ENCODE peak calls at places on chromosomes 7 and 10, in four cellular contexts. J is Peyer's patch, E is body of pancreas, T is heart left ventricle. B is an unnamed sample.

GRCh38 chr10:113020425-113020753 is 70.3 kb downstream of the TCF7L2 start:
- DNase-seq in T (no peak), E (no peak), J (no peak), B (peak)

GRCh38 chr7:98935811-98936210 is 57.5 kb downstream of the TRRAP start:
- DNase-seq in J (no peak), E (no peak), T (no peak), B (no peak)

GRCh38 chr10:7622969-7623368 is 43.8 kb downstream of the ITIH5 start:
- DNase-seq in E (no peak), J (no peak), T (no peak), B (no peak)

GRCh38 chr7:135405969-135406368 is 103.9 kb downstream of the CNOT4 start:
- DNase-seq in E (no peak), T (no peak), J (no peak), B (no peak)

GRCh38 chr10:77715081-77715480 is 77.5 kb upstream of the KCNMA1 start:
- DNase-seq in E (peak), J (no peak), T (no peak), B (no peak)

GRCh38 chr7:53743697-53744096 is 708.3 kb downstream of the POM121L12 start:
- DNase-seq in J (no peak), T (no peak), E (no peak), B (no peak)

GRCh38 chr7:27107901-27108381 is 5.5 kb upstream of the HOXA2 start:
- DNase-seq in T (no peak), E (no peak), J (no peak), B (no peak)

GRCh38 chr10:93160829-93161228 is 87.1 kb downstream of the CYP26A1 start:
- DNase-seq in J (no peak), E (peak), T (peak), B (peak)

GRCh38 chr10:128173383-128173782 is 47.2 kb upstream of the MKI67 start:
- DNase-seq in J (no peak), E (no peak), T (no peak), B (no peak)

GRCh38 chr10:7788640-7789335 is 811 bp downstream of the ATP5F1C start:
- DNase-seq in E (peak), J (no peak), T (no peak), B (peak)

GRCh38 chr10:46233101-46233500 is 53.7 kb upstream of the ANTXRL start:
- DNase-seq in E (no peak), J (peak), T (no peak), B (peak)

GRCh38 chr10:11908536-11908935 is 85.4 kb downstream of the PROSER2 start:
- DNase-seq in J (no peak), T (no peak), E (no peak), B (no peak)

GRCh38 chr7:12623885-12624498 is 53.5 kb downstream of the SCIN start:
- DNase-seq in E (no peak), J (no peak), T (no peak), B (no peak)

GRCh38 chr7:121795736-121796135 is 77.2 kb upstream of the PTPRZ1 start:
- DNase-seq in E (no peak), T (no peak), J (no peak), B (no peak)

DNA sequence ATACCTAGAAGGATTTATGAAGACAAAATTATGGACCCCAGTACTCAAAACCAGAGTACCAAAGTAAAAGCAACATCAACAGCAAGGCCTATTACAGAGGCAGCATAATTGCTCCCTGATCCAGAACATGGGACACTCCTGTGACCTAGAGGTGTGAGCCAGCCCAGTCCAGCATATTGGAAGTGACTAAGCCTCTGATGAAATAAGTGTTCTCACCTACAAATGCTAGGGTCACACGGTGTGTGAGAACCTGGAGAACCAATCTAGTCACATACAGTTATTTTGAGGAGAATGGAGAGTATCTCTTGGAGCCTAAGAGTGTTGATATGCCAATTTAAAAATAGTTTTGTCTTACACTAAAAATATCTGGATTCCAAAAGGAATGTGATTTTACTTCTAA is 57.0 kb upstream of the CD36 start:
- DNase-seq in J (no peak), T (peak), E (no peak), B (no peak)
- TF ChIP-seq POLR2A in J (no peak), T (no peak), E (no peak), B (no peak)

DNA sequence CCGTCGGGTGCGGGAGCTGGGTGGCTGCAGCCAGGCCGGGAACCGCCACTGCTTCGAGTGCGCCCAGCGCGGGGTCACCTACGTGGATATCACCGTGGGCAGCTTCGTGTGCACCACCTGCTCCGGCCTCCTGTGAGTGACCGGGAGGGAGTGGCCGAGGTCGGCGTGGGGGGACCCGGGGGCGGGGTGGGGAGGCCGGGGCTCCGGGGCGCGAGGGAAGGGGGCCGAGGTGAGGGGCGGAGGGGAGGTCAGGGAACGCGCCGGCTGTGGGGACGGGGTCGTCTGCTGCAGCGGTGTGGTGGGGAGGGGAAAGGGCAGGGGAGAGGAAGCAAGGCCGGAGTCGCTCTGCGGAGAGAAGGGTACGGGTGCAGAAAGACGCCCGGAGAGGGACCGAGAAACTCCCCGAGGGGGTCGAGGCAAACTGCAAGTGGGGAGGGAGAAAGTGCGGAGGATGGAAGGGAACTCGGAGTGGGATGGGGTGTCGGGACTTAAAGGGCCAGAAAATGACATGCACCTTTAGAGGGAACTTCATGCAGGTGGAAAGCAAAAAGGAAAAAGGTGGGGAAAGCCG is 518 bp downstream of the AGFG2 start:
- DNase-seq in E (no peak), J (no peak), T (no peak), B (no peak)
- TF ChIP-seq POLR2A in E (no peak), J (no peak), T (no peak), B (no peak)

GRCh38 chr10:70599319-70599718 is 3.2 kb downstream of the PRF1 start:
- DNase-seq in E (no peak), J (no peak), T (no peak), B (no peak)

GRCh38 chr10:70598857-70599295 is 3.7 kb downstream of the PRF1 start:
- DNase-seq in J (no peak), E (no peak), T (no peak), B (peak)

GRCh38 chr10:70596860-70597809 is 5.4 kb downstream of the PRF1 start:
- DNase-seq in E (no peak), J (no peak), T (no peak), B (peak)

GRCh38 chr10:70599791-70600190 is 2.8 kb downstream of the PRF1 start:
- DNase-seq in E (no peak), J (no peak), T (no peak), B (peak)

GRCh38 chr10:70597856-70598815 is 4.4 kb downstream of the PRF1 start:
- DNase-seq in J (no peak), E (no peak), T (no peak), B (peak)
- TF ChIP-seq POLR2A in J (no peak), E (no peak), T (no peak), B (no peak)

GRCh38 chr7:158579662-158580646 is 7.7 kb downstream of the PTPRN2 start:
- DNase-seq in T (no peak), E (no peak), J (no peak), B (no peak)
- TF ChIP-seq POLR2A in T (no peak), E (no peak), J (no peak), B (no peak)

GRCh38 chr10:14601872-14602725 is 172.6 kb downstream of the FAM107B start:
- DNase-seq in T (no peak), J (peak), E (peak), B (no peak)
- TF ChIP-seq POLR2A in T (no peak), J (no peak), E (peak), B (no peak)

GRCh38 chr10:116722736-116723427 is 19.5 kb downstream of the HSPA12A start:
- DNase-seq in E (no peak), J (no peak), T (no peak), B (no peak)

GRCh38 chr10:116720241-116721047 is 21.9 kb downstream of the HSPA12A start:
- DNase-seq in T (no peak), J (no peak), E (peak), B (no peak)

GRCh38 chr10:116721048-116721897 is 21.1 kb downstream of the HSPA12A start:
- DNase-seq in J (no peak), E (no peak), T (no peak), B (no peak)

GRCh38 chr10:116723428-116724281 is 18.7 kb downstream of the HSPA12A start:
- DNase-seq in T (no peak), E (no peak), J (no peak), B (no peak)

GRCh38 chr10:116721991-116722392 is 20.4 kb downstream of the HSPA12A start:
- DNase-seq in J (no peak), E (no peak), T (no peak), B (no peak)
- TF ChIP-seq POLR2A in J (no peak), E (no peak), T (no peak), B (no peak)

DNA sequence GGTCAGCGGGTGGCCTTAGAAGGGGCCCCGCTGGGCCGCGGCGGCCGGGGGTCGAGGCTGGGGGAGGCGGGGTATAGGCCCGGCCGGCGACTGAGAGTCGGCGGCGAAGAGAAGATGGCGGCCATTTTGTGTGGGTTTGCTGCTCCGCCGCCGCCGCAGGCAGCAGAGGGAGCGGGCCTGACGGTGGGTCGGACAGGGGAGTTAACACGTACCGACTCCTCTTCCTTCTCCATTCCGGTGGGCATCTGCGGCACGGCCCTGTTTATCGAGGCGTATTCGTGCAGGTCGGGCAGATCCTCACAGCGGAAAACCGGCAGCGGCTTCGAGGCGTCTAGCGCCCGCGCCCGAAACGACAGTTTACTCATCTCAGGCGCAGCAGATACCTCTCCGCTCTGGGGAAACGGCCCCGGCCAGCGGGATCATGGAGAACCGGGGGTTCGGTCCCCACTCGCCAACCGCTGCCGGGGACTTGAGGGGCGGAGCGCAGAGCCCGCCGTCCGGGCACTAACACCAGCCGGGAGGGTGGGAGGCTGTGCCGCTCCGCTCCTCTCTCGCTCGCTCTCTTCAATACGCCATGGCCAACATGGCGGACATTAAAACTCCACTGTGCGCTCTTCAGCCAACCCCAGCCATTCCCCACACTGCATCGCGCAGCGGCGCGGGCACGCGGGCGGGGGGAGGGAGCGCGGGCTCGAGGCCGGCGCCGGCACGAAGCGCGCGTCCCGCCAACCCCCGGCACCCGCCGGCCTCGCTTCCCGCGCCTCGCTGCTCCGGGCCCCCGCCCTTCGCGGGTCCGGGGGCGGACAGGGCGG is at the start of gene EPC1:
- DNase-seq in J (peak), T (peak), E (peak), B (peak)
- TF ChIP-seq POLR2A in J (peak), T (no peak), E (peak), B (peak)

DNA sequence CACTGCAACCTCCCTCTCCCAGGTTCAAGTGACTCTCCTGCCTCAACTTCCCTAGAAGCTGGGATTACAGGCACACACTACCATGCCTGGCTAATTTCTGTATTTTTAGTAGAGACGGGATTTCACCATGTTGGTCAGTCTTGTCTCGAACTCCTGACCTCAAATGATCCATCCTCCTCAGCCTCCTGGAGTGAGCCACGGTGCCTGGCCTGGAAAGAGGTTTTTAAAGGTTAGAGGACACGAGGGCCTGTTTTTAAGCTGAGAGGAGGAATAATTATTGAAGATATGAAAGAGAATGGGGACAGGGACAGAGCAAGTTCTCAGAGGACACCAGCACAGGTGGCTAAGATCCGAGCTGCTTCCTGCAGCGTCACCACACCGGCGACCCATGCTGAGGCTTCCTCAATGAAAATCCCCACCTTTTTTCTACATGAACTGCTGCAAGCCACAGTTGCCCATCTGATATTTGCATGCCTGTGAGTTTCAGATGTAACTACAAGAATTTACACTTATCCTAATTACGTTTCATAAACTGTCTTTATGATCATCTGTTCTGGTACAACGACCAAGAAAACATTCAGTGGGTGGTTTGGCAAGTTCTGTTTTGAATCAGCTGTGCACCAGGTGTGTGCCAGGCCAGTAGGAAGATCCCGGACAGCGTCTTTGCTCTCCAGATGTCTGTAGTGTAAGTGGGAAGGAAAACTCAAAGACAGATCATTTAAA is 76.0 kb downstream of the HIP1 start:
- DNase-seq in E (no peak), T (no peak), J (peak), B (no peak)
- TF ChIP-seq POLR2A in E (no peak), T (no peak), J (no peak), B (no peak)

DNA sequence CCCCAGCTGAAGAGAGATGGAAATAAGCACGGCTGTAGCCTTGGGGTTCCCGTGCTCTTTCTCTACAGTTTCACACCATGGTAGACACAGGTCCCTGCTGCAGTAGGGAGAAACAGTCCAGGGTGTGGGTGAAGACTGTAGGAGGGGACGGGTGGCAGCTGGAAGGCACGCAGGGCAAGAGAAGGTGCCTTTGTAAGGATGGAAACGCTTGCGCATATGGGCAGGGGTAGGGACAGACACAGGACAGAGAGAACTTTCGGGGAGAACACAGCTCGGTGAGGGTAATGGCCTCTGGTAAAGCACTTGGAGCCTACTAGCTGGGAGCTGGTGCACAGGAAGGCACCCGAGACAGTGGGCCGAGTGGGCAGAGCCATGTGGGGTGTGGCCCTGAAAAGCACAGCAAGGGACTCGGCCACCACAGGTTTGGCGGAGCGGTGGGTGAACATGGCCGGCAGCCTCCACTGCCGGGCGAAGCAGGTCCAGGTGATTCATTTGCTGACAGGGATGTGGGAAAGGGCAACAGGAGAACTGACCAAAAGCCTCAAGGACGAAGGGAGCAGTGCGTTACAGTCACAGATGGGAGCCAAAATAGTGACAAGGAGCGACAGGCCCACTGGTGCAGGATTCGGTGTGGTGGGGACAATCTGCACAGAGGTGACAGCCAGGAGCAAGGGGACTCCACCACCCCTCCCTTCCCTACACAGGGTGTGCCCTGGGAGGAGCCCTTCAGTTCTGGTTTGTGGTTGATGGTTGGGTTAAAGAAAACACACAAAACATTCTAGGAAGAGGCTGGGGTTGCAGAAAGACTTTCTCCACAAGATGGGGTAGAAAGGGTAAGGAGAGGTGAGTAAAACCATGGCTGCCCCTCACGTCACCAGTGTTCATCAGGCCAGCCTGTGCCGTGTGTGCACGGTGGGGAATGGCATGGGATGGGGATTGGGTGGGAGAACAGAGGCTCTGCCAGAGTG is 97.1 kb downstream of the VOPP1 start:
- DNase-seq in J (peak), E (no peak), T (no peak), B (no peak)
- TF ChIP-seq POLR2A in J (no peak), E (no peak), T (no peak), B (no peak)

GRCh38 chr7:130914589-130915294 is 180.7 kb upstream of the KLF14 start:
- DNase-seq in T (no peak), J (no peak), E (no peak), B (no peak)

GRCh38 chr7:130910949-130911944 is 177.2 kb upstream of the KLF14 start:
- DNase-seq in J (no peak), T (no peak), E (no peak), B (no peak)

GRCh38 chr7:130913721-130914588 is 179.9 kb upstream of the KLF14 start:
- DNase-seq in T (no peak), J (no peak), E (no peak), B (no peak)

GRCh38 chr7:130912086-130912909 is 178.3 kb upstream of the KLF14 start:
- DNase-seq in J (no peak), E (no peak), T (no peak), B (no peak)

DNA sequence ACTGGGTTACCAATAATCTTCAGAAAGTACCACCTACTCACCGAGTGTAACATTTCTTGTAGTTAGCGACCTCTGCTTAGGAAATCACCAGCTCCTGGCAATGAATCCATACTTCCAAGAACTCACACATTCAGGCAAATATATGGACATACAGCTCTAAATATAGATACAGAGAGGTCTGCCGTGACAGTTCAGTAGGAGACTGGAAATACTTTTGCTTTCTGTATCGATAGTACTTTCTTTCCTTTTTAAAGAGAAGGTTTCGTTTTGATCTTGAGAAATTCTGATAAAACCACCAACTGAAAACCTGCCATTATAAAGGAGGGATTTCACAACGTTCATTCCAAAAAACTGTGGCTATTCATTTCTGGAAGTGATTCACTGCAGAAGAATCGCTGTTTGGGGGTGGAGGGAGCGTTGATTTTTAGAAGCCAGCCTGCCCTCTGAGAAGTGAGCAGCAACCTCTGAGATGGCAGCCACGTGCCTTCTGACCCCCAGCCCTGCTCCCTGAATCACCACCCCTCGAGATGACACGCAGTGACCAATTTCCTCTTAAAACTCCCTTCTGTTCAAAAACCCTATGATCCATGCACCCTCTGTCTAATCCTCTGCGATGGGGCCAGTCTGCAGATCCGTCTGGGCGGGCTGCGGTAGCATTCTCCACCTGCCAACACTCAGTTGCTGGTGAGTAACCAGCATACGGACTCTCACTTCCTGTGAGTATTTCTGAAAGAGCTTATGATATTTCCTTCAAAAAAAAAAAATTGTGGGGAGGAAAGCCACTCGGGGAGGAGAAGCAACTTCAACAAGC is 179.1 kb upstream of the KLF14 start:
- DNase-seq in J (peak), T (peak), E (peak), B (no peak)
- TF ChIP-seq POLR2A in J (peak), T (no peak), E (peak), B (peak)